ENCODE peak calls at places on chromosomes 3 and 15, in six cellular contexts. T is stomach; X is upper lobe of left lung; I is CD8-positive, alpha-beta T cell; O is fibroblast of mammary gland; L is K562. B is an unnamed sample.
A peak's percentile ranks its signal among the peaks of the same experiment; 100 is the strongest.

GRCh38 chr3:159837725-159838124 is 150.9 kb upstream of the IL12A start:
- DNase-seq in L (no peak), I (no peak), X (no peak), O (peak; percentile 16), T (no peak), B (no peak)

GRCh38 chr15:75840659-75841058 is 2.6 kb upstream of the UBE2Q2 start:
- DNase-seq in O (peak; percentile 81), X (no peak), L (no peak), T (no peak), I (no peak), B (no peak)

GRCh38 chr3:23934253-23934652 is 10.8 kb upstream of the NR1D2 start:
- DNase-seq in O (no peak), I (no peak), T (no peak), X (no peak), L (no peak), B (no peak)

GRCh38 chr3:80190051-80190450 is 422.3 kb upstream of the ROBO1 start:
- DNase-seq in O (peak; percentile 76), T (no peak), I (no peak), X (no peak), L (no peak), B (no peak)

GRCh38 chr3:42999212-42999611 is 20.1 kb downstream of the GASK1A start:
- DNase-seq in X (no peak), I (no peak), T (no peak), O (no peak), L (no peak), B (no peak)

GRCh38 chr3:195512798-195513345 is 30.3 kb downstream of the PPP1R2 start:
- DNase-seq in X (no peak), O (no peak), I (no peak), T (no peak), L (no peak), B (no peak)

GRCh38 chr15:25169318-25169717 is 214.5 kb downstream of the SNRPN start:
- DNase-seq in O (no peak), I (no peak), L (no peak), T (peak; percentile 21), X (peak; percentile 57), B (peak; percentile 46)

GRCh38 chr3:55704521-55704920 is 217.4 kb upstream of the WNT5A start:
- DNase-seq in I (no peak), X (no peak), O (no peak), L (no peak), T (no peak), B (no peak)

GRCh38 chr3:38297947-38298711 is 16.0 kb downstream of the SLC22A14 start:
- DNase-seq in X (no peak), I (no peak), O (peak; percentile 43), T (no peak), L (no peak), B (no peak)

GRCh38 chr3:85560088-85560790 is 601.5 kb downstream of the CADM2 start:
- DNase-seq in L (no peak), I (no peak), O (peak; percentile 45), X (no peak), T (peak; percentile 53), B (no peak)

GRCh38 chr15:92528736-92529135 is 126.8 kb downstream of the FAM174B start:
- DNase-seq in T (no peak), X (no peak), I (no peak), L (no peak), O (no peak), B (no peak)

GRCh38 chr15:57510647-57511046 is 81.1 kb upstream of the MYZAP start:
- DNase-seq in O (peak; percentile 9), T (peak; percentile 84), I (no peak), L (no peak), X (no peak), B (no peak)

GRCh38 chr3:125075738-125076137 is 19.9 kb upstream of the HEG1 start:
- DNase-seq in L (no peak), O (no peak), I (no peak), T (no peak), X (peak; percentile 12), B (no peak)

GRCh38 chr3:152175576-152175883 is 93.2 kb upstream of the MBNL1 start:
- DNase-seq in X (no peak), T (no peak), L (no peak), I (no peak), O (peak; percentile 95), B (no peak)

GRCh38 chr15:74045636-74046274 is 36.6 kb downstream of the GOLGA6A start:
- DNase-seq in I (no peak), X (no peak), T (no peak), O (no peak), L (no peak), B (no peak)

GRCh38 chr3:150922611-150923010 is 17.4 kb upstream of the MINDY4B start:
- DNase-seq in O (no peak), I (no peak), T (no peak), L (peak; percentile 63), X (no peak), B (no peak)

GRCh38 chr3:159586587-159587202 is 401.9 kb upstream of the IL12A start:
- DNase-seq in L (no peak), X (no peak), O (peak; percentile 52), I (no peak), T (no peak), B (no peak)

GRCh38 chr3:9257092-9257491 is 7.6 kb upstream of the SRGAP3 start:
- DNase-seq in X (no peak), T (no peak), L (no peak), I (no peak), O (no peak), B (no peak)

GRCh38 chr15:78752492-78753358 is 58.5 kb downstream of the ADAMTS7 start:
- DNase-seq in L (no peak), O (no peak), T (no peak), X (peak; percentile 39), I (no peak), B (no peak)

GRCh38 chr15:70826634-70827033 is 27.3 kb downstream of the LARP6 start:
- DNase-seq in L (no peak), O (peak; percentile 88), X (no peak), T (no peak), I (no peak), B (peak; percentile 33)

GRCh38 chr3:42492508-42493080 is 9.8 kb upstream of the VIPR1 start:
- DNase-seq in I (peak; percentile 7), O (no peak), L (no peak), T (no peak), X (peak; percentile 18), B (peak; percentile 56)

GRCh38 chr3:133895208-133896001 is at the start of gene RAB6B:
- DNase-seq in I (no peak), X (peak; percentile 88), O (peak; percentile 15), T (no peak), L (peak; percentile 77), B (no peak)

GRCh38 chr3:133894334-133895207 is 1.1 kb downstream of the RAB6B start:
- DNase-seq in L (peak; percentile 56), I (no peak), T (no peak), X (peak; percentile 84), O (no peak), B (no peak)

GRCh38 chr3:133897547-133897946 is 1.9 kb upstream of the RAB6B start:
- DNase-seq in L (no peak), O (no peak), X (no peak), I (no peak), T (no peak), B (no peak)

GRCh38 chr3:133893683-133894333 is 1.9 kb downstream of the RAB6B start:
- DNase-seq in L (no peak), I (no peak), T (no peak), X (no peak), O (no peak), B (no peak)

DNA sequence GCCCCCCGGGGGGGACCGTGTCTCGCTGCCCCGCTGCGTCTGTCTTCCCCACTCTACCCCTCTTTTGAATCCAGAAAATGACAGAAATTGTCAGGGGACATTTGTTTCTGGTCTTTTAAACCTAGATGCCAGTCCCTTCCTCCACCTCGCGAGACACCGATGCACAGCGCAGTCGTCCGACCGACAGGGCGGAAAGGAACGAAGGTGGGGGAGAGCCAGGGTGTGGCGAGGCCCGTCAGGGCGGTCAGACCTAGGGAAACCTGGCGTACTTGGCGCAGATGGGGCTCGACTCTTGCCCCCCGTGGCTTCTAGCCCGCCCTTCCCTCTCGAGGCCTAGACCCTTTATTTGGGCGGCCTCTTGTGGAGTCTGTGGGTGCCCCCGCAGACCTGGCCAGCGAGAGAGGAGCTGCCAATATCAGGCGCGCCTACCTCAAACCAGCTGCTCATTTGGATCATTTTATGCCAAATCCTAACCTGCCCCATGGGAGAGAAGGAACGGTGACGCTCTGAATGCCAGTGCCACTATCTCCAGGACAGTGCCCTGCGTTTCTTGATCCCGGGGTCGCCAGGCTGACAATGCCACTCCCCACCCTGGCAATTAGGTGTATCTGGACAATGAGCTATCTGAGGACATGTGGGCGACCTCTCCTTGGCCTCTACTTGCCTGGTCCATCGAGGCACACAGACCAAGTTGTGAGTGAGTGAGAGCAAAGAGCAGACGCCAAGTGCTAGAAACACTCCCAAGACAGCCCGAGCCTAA is 500 bp upstream of the RAB6B start:
- DNase-seq in O (no peak), I (no peak), X (peak; percentile 65), T (no peak), L (no peak), B (no peak)
- H3K4me3 ChIP-seq in O (peak overlapping the region; percentile 45), I (no peak overlapping the region), X (peak overlapping the region; percentile 51), T (peak overlapping the region; percentile 83), L (peak overlapping the region; percentile 51), B (peak overlapping the region; percentile 64)

DNA sequence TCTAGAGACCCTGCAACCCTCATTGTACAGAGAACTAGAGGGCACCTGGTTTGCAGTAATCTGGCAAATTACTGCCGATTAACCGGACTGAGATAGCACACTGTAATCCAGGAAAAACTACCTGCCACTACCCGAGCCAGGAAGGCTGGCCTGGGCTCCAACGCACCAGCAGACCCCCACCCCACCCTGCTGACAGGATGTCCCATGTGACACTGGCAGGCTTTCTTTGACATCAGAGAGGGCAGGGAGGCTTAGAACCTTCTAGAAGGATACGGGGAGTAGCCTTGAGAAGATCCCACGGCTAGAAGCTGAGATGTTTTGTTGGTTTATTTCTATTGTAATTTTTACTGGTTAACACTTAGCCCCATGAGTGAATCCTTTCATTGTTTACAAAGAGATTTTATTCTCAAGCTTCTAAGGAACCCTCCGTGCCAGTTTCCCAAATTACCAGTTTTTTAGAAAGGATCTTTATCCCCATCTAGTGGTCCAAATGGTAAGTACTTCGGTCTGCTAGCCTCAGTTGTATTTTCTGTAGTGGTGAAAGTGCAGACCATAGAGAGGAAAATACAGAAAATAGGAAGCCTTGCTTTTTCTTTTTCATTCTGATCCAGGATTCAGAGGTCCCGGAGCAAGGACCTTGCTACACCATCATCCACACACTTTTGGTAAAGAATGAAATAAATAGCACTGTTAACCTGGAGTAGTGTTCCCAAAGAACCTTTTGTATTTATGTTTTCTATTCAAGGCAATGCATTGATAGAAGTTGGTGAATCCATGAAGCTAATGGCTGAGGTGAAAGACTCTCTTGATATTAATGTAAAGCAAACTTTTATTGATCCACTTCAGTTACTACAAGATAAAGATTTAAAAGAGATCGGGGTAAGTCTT is 81.9 kb upstream of the ADAMTSL3 start:
- DNase-seq in X (no peak), I (no peak), T (no peak), O (peak; percentile 40), L (no peak), B (no peak)
- TF ChIP-seq CTCF in X (peak; percentile 38), I (peak; percentile 37), T (peak; percentile 56), O (peak; percentile 63), L (peak; percentile 67), B (no peak)

DNA sequence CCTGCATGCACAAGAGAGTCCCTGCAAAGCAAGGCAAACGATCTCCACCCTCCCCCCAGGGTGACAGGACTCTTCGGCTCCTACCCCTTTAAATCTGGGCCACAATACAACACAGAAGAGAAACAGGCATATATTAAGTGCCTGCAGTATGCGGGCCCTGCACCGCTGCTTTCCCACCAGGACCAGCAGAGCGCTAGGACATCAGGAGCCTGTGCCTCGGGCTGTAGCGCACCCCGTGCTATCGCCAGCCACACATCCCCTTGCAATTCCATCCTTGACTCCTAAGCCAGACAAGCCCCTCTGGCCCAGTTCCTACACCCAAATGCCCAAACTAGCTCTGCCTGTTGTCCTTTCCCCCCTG is 4.1 kb downstream of the GALNT15 start:
- DNase-seq in T (no peak), I (no peak), X (no peak), L (no peak), O (no peak), B (no peak)
- H3K4me3 ChIP-seq in T (peak overlapping the region; percentile 39), I (no peak overlapping the region), X (peak overlapping the region; percentile 10), L (no peak overlapping the region), O (no peak overlapping the region), B (peak overlapping the region; percentile 57)

GRCh38 chr15:59174161-59174845 is 32.3 kb upstream of the LDHAL6B start:
- DNase-seq in X (no peak), O (no peak), I (no peak), L (no peak), T (no peak), B (no peak)
- TF ChIP-seq CTCF in X (no peak), O (no peak), I (no peak), L (no peak), T (no peak), B (no peak)

B was measured in ascending aorta.